ENCODE peak calls at places on chromosomes 1 and 21, in eight cellular contexts. One of them, this sample, is unnamed.

GRCh38 chr1:156165083-156165482 is 11.7 kb downstream of the SEMA4A start:
- DNase-seq in aorta: no peak
- DNase-seq in naive thymus-derived CD4-positive, alpha-beta T cell: no peak
- DNase-seq in A549: no peak
- DNase-seq in CD4-positive, CD25-positive, alpha-beta regulatory T cell: no peak
- DNase-seq in right lobe of liver: no peak
- DNase-seq in body of pancreas: no peak
- DNase-seq in GM23248: no peak
- DNase-seq in this sample: no peak

GRCh38 chr21:45839274-45839673 is 142.3 kb upstream of the COL6A1 start:
- DNase-seq in A549: no peak
- DNase-seq in CD4-positive, CD25-positive, alpha-beta regulatory T cell: no peak
- DNase-seq in aorta: no peak
- DNase-seq in body of pancreas: no peak
- DNase-seq in GM23248: peak; percentile 33
- DNase-seq in right lobe of liver: no peak
- DNase-seq in naive thymus-derived CD4-positive, alpha-beta T cell: no peak
- DNase-seq in this sample: no peak

GRCh38 chr1:116075981-116076380 is 35.2 kb upstream of the MAB21L3 start:
- DNase-seq in naive thymus-derived CD4-positive, alpha-beta T cell: no peak
- DNase-seq in CD4-positive, CD25-positive, alpha-beta regulatory T cell: no peak
- DNase-seq in body of pancreas: no peak
- DNase-seq in GM23248: peak; percentile 18
- DNase-seq in A549: no peak
- DNase-seq in aorta: no peak
- DNase-seq in right lobe of liver: no peak
- DNase-seq in this sample: no peak

GRCh38 chr1:157878059-157878458 is 36.5 kb upstream of the CD5L start:
- DNase-seq in CD4-positive, CD25-positive, alpha-beta regulatory T cell: peak; percentile 8
- DNase-seq in A549: peak; percentile 13
- DNase-seq in aorta: no peak
- DNase-seq in right lobe of liver: no peak
- DNase-seq in GM23248: peak; percentile 54
- DNase-seq in body of pancreas: no peak
- DNase-seq in naive thymus-derived CD4-positive, alpha-beta T cell: no peak
- DNase-seq in this sample: peak; percentile 51

GRCh38 chr1:206924549-206925115 is 2.9 kb upstream of the FCMR start:
- DNase-seq in CD4-positive, CD25-positive, alpha-beta regulatory T cell: peak; percentile 66
- DNase-seq in right lobe of liver: no peak
- DNase-seq in A549: no peak
- DNase-seq in body of pancreas: no peak
- DNase-seq in naive thymus-derived CD4-positive, alpha-beta T cell: no peak
- DNase-seq in GM23248: no peak
- DNase-seq in aorta: peak; percentile 34
- DNase-seq in this sample: no peak

GRCh38 chr1:234610582-234611152 is 689 bp upstream of the IRF2BP2 start:
- DNase-seq in body of pancreas: peak; percentile 97
- DNase-seq in right lobe of liver: peak; percentile 98
- DNase-seq in GM23248: peak; percentile 99
- DNase-seq in naive thymus-derived CD4-positive, alpha-beta T cell: peak; percentile 91
- DNase-seq in aorta: peak; percentile 98
- DNase-seq in CD4-positive, CD25-positive, alpha-beta regulatory T cell: peak; percentile 91
- DNase-seq in A549: peak; percentile 92
- DNase-seq in this sample: peak; percentile 82

GRCh38 chr1:231199868-231200267 is 38.0 kb downstream of the TRIM67 start:
- DNase-seq in body of pancreas: no peak
- DNase-seq in aorta: peak; percentile 61
- DNase-seq in GM23248: no peak
- DNase-seq in CD4-positive, CD25-positive, alpha-beta regulatory T cell: no peak
- DNase-seq in naive thymus-derived CD4-positive, alpha-beta T cell: no peak
- DNase-seq in right lobe of liver: no peak
- DNase-seq in A549: no peak
- DNase-seq in this sample: no peak

GRCh38 chr21:36211660-36212512 is 55.3 kb downstream of the DOP1B start:
- DNase-seq in GM23248: peak; percentile 89
- DNase-seq in naive thymus-derived CD4-positive, alpha-beta T cell: no peak
- DNase-seq in right lobe of liver: no peak
- DNase-seq in aorta: peak; percentile 45
- DNase-seq in CD4-positive, CD25-positive, alpha-beta regulatory T cell: no peak
- DNase-seq in body of pancreas: no peak
- DNase-seq in A549: no peak
- DNase-seq in this sample: no peak

GRCh38 chr1:247496581-247497285 is 38.8 kb upstream of the OR2B11 start:
- DNase-seq in aorta: no peak
- DNase-seq in right lobe of liver: no peak
- DNase-seq in GM23248: peak; percentile 3
- DNase-seq in naive thymus-derived CD4-positive, alpha-beta T cell: no peak
- DNase-seq in CD4-positive, CD25-positive, alpha-beta regulatory T cell: no peak
- DNase-seq in body of pancreas: no peak
- DNase-seq in A549: no peak
- DNase-seq in this sample: no peak

GRCh38 chr1:182080040-182080439 is 18.5 kb upstream of the ZNF648 start:
- DNase-seq in aorta: no peak
- DNase-seq in right lobe of liver: no peak
- DNase-seq in naive thymus-derived CD4-positive, alpha-beta T cell: no peak
- DNase-seq in GM23248: no peak
- DNase-seq in body of pancreas: no peak
- DNase-seq in CD4-positive, CD25-positive, alpha-beta regulatory T cell: no peak
- DNase-seq in A549: no peak
- DNase-seq in this sample: no peak

GRCh38 chr1:198876371-198876871 is 237.6 kb downstream of the PTPRC start:
- DNase-seq in A549: no peak
- DNase-seq in right lobe of liver: no peak
- DNase-seq in aorta: no peak
- DNase-seq in body of pancreas: no peak
- DNase-seq in naive thymus-derived CD4-positive, alpha-beta T cell: no peak
- DNase-seq in GM23248: no peak
- DNase-seq in CD4-positive, CD25-positive, alpha-beta regulatory T cell: no peak
- DNase-seq in this sample: peak; percentile 60

GRCh38 chr1:162110910-162111309 is 41.4 kb downstream of the NOS1AP start:
- DNase-seq in naive thymus-derived CD4-positive, alpha-beta T cell: no peak
- DNase-seq in A549: no peak
- DNase-seq in right lobe of liver: no peak
- DNase-seq in CD4-positive, CD25-positive, alpha-beta regulatory T cell: no peak
- DNase-seq in body of pancreas: no peak
- DNase-seq in aorta: no peak
- DNase-seq in GM23248: peak; percentile 40
- DNase-seq in this sample: no peak

GRCh38 chr21:45347712-45348477 is 57.1 kb upstream of the COL18A1 start:
- DNase-seq in right lobe of liver: no peak
- DNase-seq in naive thymus-derived CD4-positive, alpha-beta T cell: no peak
- DNase-seq in CD4-positive, CD25-positive, alpha-beta regulatory T cell: no peak
- DNase-seq in A549: no peak
- DNase-seq in body of pancreas: no peak
- DNase-seq in GM23248: peak; percentile 34
- DNase-seq in aorta: no peak
- DNase-seq in this sample: no peak

GRCh38 chr1:212470059-212470458 is 37.3 kb downstream of the NENF start:
- DNase-seq in right lobe of liver: no peak
- DNase-seq in aorta: peak; percentile 95
- DNase-seq in GM23248: peak; percentile 99
- DNase-seq in body of pancreas: peak; percentile 38
- DNase-seq in CD4-positive, CD25-positive, alpha-beta regulatory T cell: no peak
- DNase-seq in naive thymus-derived CD4-positive, alpha-beta T cell: no peak
- DNase-seq in A549: peak; percentile 56
- DNase-seq in this sample: no peak

GRCh38 chr1:176122282-176122681 is 84.8 kb downstream of the COP1 start:
- DNase-seq in GM23248: peak; percentile 6
- DNase-seq in A549: no peak
- DNase-seq in CD4-positive, CD25-positive, alpha-beta regulatory T cell: no peak
- DNase-seq in aorta: no peak
- DNase-seq in right lobe of liver: no peak
- DNase-seq in body of pancreas: no peak
- DNase-seq in naive thymus-derived CD4-positive, alpha-beta T cell: no peak
- DNase-seq in this sample: no peak

GRCh38 chr1:210747890-210748289 is 386.1 kb downstream of the KCNH1 start:
- DNase-seq in GM23248: no peak
- DNase-seq in A549: no peak
- DNase-seq in right lobe of liver: no peak
- DNase-seq in aorta: no peak
- DNase-seq in naive thymus-derived CD4-positive, alpha-beta T cell: no peak
- DNase-seq in CD4-positive, CD25-positive, alpha-beta regulatory T cell: no peak
- DNase-seq in body of pancreas: peak; percentile 22
- DNase-seq in this sample: no peak

GRCh38 chr1:27058976-27059688 is 46.5 kb upstream of the TENT5B start:
- DNase-seq in right lobe of liver: no peak
- DNase-seq in GM23248: no peak
- DNase-seq in naive thymus-derived CD4-positive, alpha-beta T cell: no peak
- DNase-seq in A549: no peak
- DNase-seq in aorta: no peak
- DNase-seq in CD4-positive, CD25-positive, alpha-beta regulatory T cell: no peak
- DNase-seq in body of pancreas: no peak
- DNase-seq in this sample: no peak

GRCh38 chr1:68141801-68142440 is 90.4 kb downstream of the WLS start:
- DNase-seq in aorta: no peak
- DNase-seq in body of pancreas: peak; percentile 33
- DNase-seq in A549: no peak
- DNase-seq in naive thymus-derived CD4-positive, alpha-beta T cell: no peak
- DNase-seq in GM23248: no peak
- DNase-seq in right lobe of liver: no peak
- DNase-seq in CD4-positive, CD25-positive, alpha-beta regulatory T cell: no peak
- DNase-seq in this sample: peak; percentile 22

GRCh38 chr1:117563492-117563875 is 42.4 kb upstream of the TENT5C start:
- DNase-seq in A549: no peak
- DNase-seq in GM23248: no peak
- DNase-seq in right lobe of liver: no peak
- DNase-seq in body of pancreas: no peak
- DNase-seq in CD4-positive, CD25-positive, alpha-beta regulatory T cell: no peak
- DNase-seq in naive thymus-derived CD4-positive, alpha-beta T cell: no peak
- DNase-seq in aorta: no peak
- DNase-seq in this sample: no peak

GRCh38 chr1:243233908-243234307 is 21.2 kb downstream of the CEP170 start:
- DNase-seq in GM23248: peak; percentile 75
- DNase-seq in A549: no peak
- DNase-seq in body of pancreas: no peak
- DNase-seq in naive thymus-derived CD4-positive, alpha-beta T cell: no peak
- DNase-seq in CD4-positive, CD25-positive, alpha-beta regulatory T cell: no peak
- DNase-seq in right lobe of liver: no peak
- DNase-seq in aorta: no peak
- DNase-seq in this sample: no peak

GRCh38 chr1:243390315-243390875 is 134.6 kb downstream of the SDCCAG8 start:
- DNase-seq in GM23248: no peak
- DNase-seq in naive thymus-derived CD4-positive, alpha-beta T cell: no peak
- DNase-seq in A549: no peak
- DNase-seq in right lobe of liver: no peak
- DNase-seq in body of pancreas: no peak
- DNase-seq in CD4-positive, CD25-positive, alpha-beta regulatory T cell: no peak
- DNase-seq in aorta: no peak
- DNase-seq in this sample: no peak

GRCh38 chr1:245365071-245365470 is 210.3 kb downstream of the KIF26B start:
- DNase-seq in A549: no peak
- DNase-seq in body of pancreas: no peak
- DNase-seq in aorta: no peak
- DNase-seq in CD4-positive, CD25-positive, alpha-beta regulatory T cell: no peak
- DNase-seq in naive thymus-derived CD4-positive, alpha-beta T cell: no peak
- DNase-seq in GM23248: no peak
- DNase-seq in right lobe of liver: no peak
- DNase-seq in this sample: no peak

GRCh38 chr1:33015216-33015615 is 21.5 kb downstream of the AK2 start:
- DNase-seq in CD4-positive, CD25-positive, alpha-beta regulatory T cell: no peak
- DNase-seq in naive thymus-derived CD4-positive, alpha-beta T cell: no peak
- DNase-seq in right lobe of liver: peak; percentile 57
- DNase-seq in GM23248: no peak
- DNase-seq in body of pancreas: no peak
- DNase-seq in aorta: no peak
- DNase-seq in A549: no peak
- DNase-seq in this sample: no peak

GRCh38 chr21:38416791-38417190 is 81.5 kb downstream of the ERG start:
- DNase-seq in GM23248: no peak
- DNase-seq in right lobe of liver: no peak
- DNase-seq in body of pancreas: no peak
- DNase-seq in aorta: no peak
- DNase-seq in CD4-positive, CD25-positive, alpha-beta regulatory T cell: no peak
- DNase-seq in naive thymus-derived CD4-positive, alpha-beta T cell: no peak
- DNase-seq in A549: no peak
- DNase-seq in this sample: no peak

GRCh38 chr21:41358193-41359166 is 3.3 kb upstream of the MX2 start:
- DNase-seq in right lobe of liver: peak; percentile 31
- DNase-seq in CD4-positive, CD25-positive, alpha-beta regulatory T cell: no peak
- DNase-seq in A549: no peak
- DNase-seq in aorta: peak; percentile 51
- DNase-seq in body of pancreas: no peak
- DNase-seq in GM23248: no peak
- DNase-seq in naive thymus-derived CD4-positive, alpha-beta T cell: no peak
- DNase-seq in this sample: no peak

GRCh38 chr1:32981003-32981909 is 16.6 kb upstream of the RNF19B start:
- DNase-seq in GM23248: peak; percentile 91
- DNase-seq in naive thymus-derived CD4-positive, alpha-beta T cell: peak; percentile 62
- DNase-seq in body of pancreas: peak; percentile 58
- DNase-seq in A549: peak; percentile 72
- DNase-seq in aorta: no peak
- DNase-seq in right lobe of liver: no peak
- DNase-seq in CD4-positive, CD25-positive, alpha-beta regulatory T cell: peak; percentile 90
- DNase-seq in this sample: no peak

GRCh38 chr1:19398309-19398760 is 86.2 kb downstream of the SLC66A1 start:
- DNase-seq in right lobe of liver: no peak
- DNase-seq in A549: no peak
- DNase-seq in GM23248: peak; percentile 99
- DNase-seq in aorta: no peak
- DNase-seq in body of pancreas: no peak
- DNase-seq in CD4-positive, CD25-positive, alpha-beta regulatory T cell: no peak
- DNase-seq in naive thymus-derived CD4-positive, alpha-beta T cell: no peak
- DNase-seq in this sample: no peak

GRCh38 chr1:29162476-29163138 is 19.1 kb downstream of the SRSF4 start:
- DNase-seq in A549: no peak
- DNase-seq in aorta: peak; percentile 80
- DNase-seq in GM23248: peak; percentile 32
- DNase-seq in CD4-positive, CD25-positive, alpha-beta regulatory T cell: no peak
- DNase-seq in right lobe of liver: no peak
- DNase-seq in body of pancreas: no peak
- DNase-seq in naive thymus-derived CD4-positive, alpha-beta T cell: no peak
- DNase-seq in this sample: no peak
- H3K4me1 ChIP-seq in A549: peaks cover 9% of the 10 kb centered on the region
- H3K4me1 ChIP-seq in aorta: no peaks in the 10 kb centered on the region
- H3K4me1 ChIP-seq in GM23248: peaks cover 7% of the 10 kb centered on the region
- H3K4me1 ChIP-seq in CD4-positive, CD25-positive, alpha-beta regulatory T cell: peaks cover 25% of the 10 kb centered on the region
- H3K4me1 ChIP-seq in right lobe of liver: peaks cover 75% of the 10 kb centered on the region
- H3K4me1 ChIP-seq in body of pancreas: peaks cover 7% of the 10 kb centered on the region
- H3K4me1 ChIP-seq in naive thymus-derived CD4-positive, alpha-beta T cell: peaks cover 17% of the 10 kb centered on the region
- H3K4me1 ChIP-seq in this sample: peaks cover 32% of the 10 kb centered on the region

GRCh38 chr1:179968994-179969919 is 14.6 kb downstream of the CEP350 start:
- DNase-seq in body of pancreas: no peak
- DNase-seq in CD4-positive, CD25-positive, alpha-beta regulatory T cell: no peak
- DNase-seq in GM23248: no peak
- DNase-seq in naive thymus-derived CD4-positive, alpha-beta T cell: no peak
- DNase-seq in A549: no peak
- DNase-seq in right lobe of liver: no peak
- DNase-seq in aorta: no peak
- DNase-seq in this sample: no peak
- H3K4me3 ChIP-seq in body of pancreas: no peak overlapping the region
- H3K4me3 ChIP-seq in CD4-positive, CD25-positive, alpha-beta regulatory T cell: no peak overlapping the region
- H3K4me3 ChIP-seq in GM23248: no peak overlapping the region
- H3K4me3 ChIP-seq in naive thymus-derived CD4-positive, alpha-beta T cell: no peak overlapping the region
- H3K4me3 ChIP-seq in A549: no peak overlapping the region
- H3K4me3 ChIP-seq in right lobe of liver: no peak overlapping the region
- H3K4me3 ChIP-seq in aorta: no peak overlapping the region
- H3K4me3 ChIP-seq in this sample: no peak overlapping the region

GRCh38 chr1:201753492-201753891 is 75.5 kb upstream of the IPO9 start:
- DNase-seq in aorta: no peak
- DNase-seq in A549: no peak
- DNase-seq in naive thymus-derived CD4-positive, alpha-beta T cell: no peak
- DNase-seq in GM23248: no peak
- DNase-seq in right lobe of liver: no peak
- DNase-seq in body of pancreas: no peak
- DNase-seq in CD4-positive, CD25-positive, alpha-beta regulatory T cell: no peak
- DNase-seq in this sample: no peak
- H3K4me1 ChIP-seq in aorta: peaks cover 19% of the 10 kb centered on the region
- H3K4me1 ChIP-seq in A549: peaks cover 68% of the 10 kb centered on the region
- H3K4me1 ChIP-seq in naive thymus-derived CD4-positive, alpha-beta T cell: no peaks in the 10 kb centered on the region
- H3K4me1 ChIP-seq in GM23248: peaks cover 99% of the 10 kb centered on the region
- H3K4me1 ChIP-seq in right lobe of liver: no peaks in the 10 kb centered on the region
- H3K4me1 ChIP-seq in body of pancreas: no peaks in the 10 kb centered on the region
- H3K4me1 ChIP-seq in CD4-positive, CD25-positive, alpha-beta regulatory T cell: no peaks in the 10 kb centered on the region
- H3K4me1 ChIP-seq in this sample: peaks cover 57% of the 10 kb centered on the region

GRCh38 chr1:31027693-31028526 is 37.6 kb downstream of the PUM1 start:
- DNase-seq in body of pancreas: no peak
- DNase-seq in CD4-positive, CD25-positive, alpha-beta regulatory T cell: no peak
- DNase-seq in GM23248: peak; percentile 21
- DNase-seq in A549: no peak
- DNase-seq in right lobe of liver: no peak
- DNase-seq in aorta: no peak
- DNase-seq in naive thymus-derived CD4-positive, alpha-beta T cell: no peak
- DNase-seq in this sample: no peak
- H3K4me3 ChIP-seq in body of pancreas: no peak overlapping the region
- H3K4me3 ChIP-seq in CD4-positive, CD25-positive, alpha-beta regulatory T cell: peak overlapping the region; percentile 3
- H3K4me3 ChIP-seq in GM23248: no peak overlapping the region
- H3K4me3 ChIP-seq in A549: no peak overlapping the region
- H3K4me3 ChIP-seq in right lobe of liver: no peak overlapping the region
- H3K4me3 ChIP-seq in aorta: no peak overlapping the region
- H3K4me3 ChIP-seq in naive thymus-derived CD4-positive, alpha-beta T cell: no peak overlapping the region
- H3K4me3 ChIP-seq in this sample: no peak overlapping the region

This sample was measured in HAP-1.